ENCODE peak calls at places on chromosomes 4 and X, in six cellular contexts. C, A, H, Y, D and I are unnamed samples.

GRCh38 chr4:41360214-41360910 is 103.6 kb downstream of the UCHL1 start:
- DNase-seq in C (peak), A (peak), H (peak), Y (no peak), D (peak), I (peak)

GRCh38 chrX:44748014-44748413 is 95.8 kb upstream of the DUSP21 start:
- DNase-seq in C (no peak), A (no peak), H (peak), Y (no peak), D (no peak), I (no peak)

GRCh38 chr4:114056599-114056998 is 77.2 kb upstream of the ARSJ start:
- DNase-seq in C (no peak), A (no peak), H (no peak), Y (no peak), D (no peak), I (no peak)

GRCh38 chr4:16707874-16708273 is 190.6 kb downstream of the LDB2 start:
- DNase-seq in C (no peak), A (no peak), H (peak), Y (no peak), D (no peak), I (no peak)

GRCh38 chr4:123278755-123279154 is 117.8 kb upstream of the SPRY1 start:
- DNase-seq in C (no peak), A (no peak), H (peak), Y (no peak), D (no peak), I (no peak)

GRCh38 chrX:54248309-54248708 is 65.3 kb upstream of the FAM120C start:
- DNase-seq in C (no peak), A (no peak), H (peak), Y (peak), D (no peak), I (no peak)

GRCh38 chr4:61246003-61246402 is 45.9 kb downstream of the ADGRL3 start:
- DNase-seq in C (no peak), A (no peak), H (peak), Y (no peak), D (no peak), I (no peak)

GRCh38 chrX:150152036-150152435 is 211.1 kb upstream of the MAMLD1 start:
- DNase-seq in C (no peak), A (no peak), H (no peak), Y (no peak), D (no peak), I (no peak)

GRCh38 chr4:155207534-155208257 is 740 bp upstream of the NPY2R start:
- DNase-seq in C (peak), A (peak), H (peak), Y (no peak), D (no peak), I (no peak)

GRCh38 chr4:143555676-143556075 is 42.2 kb downstream of the SMARCA5 start:
- DNase-seq in C (no peak), A (no peak), H (peak), Y (no peak), D (no peak), I (no peak)

GRCh38 chrX:45714864-45715263 is 514.2 kb upstream of the DIPK2B start:
- DNase-seq in C (no peak), A (no peak), H (peak), Y (no peak), D (peak), I (no peak)

GRCh38 chrX:15404712-15405111 is 20.5 kb upstream of the VEGFD start:
- DNase-seq in C (no peak), A (no peak), H (peak), Y (no peak), D (peak), I (no peak)

GRCh38 chrX:39399387-39399786 is 598.1 kb downstream of the MID1IP1 start:
- DNase-seq in C (no peak), A (no peak), H (no peak), Y (no peak), D (no peak), I (no peak)

GRCh38 chr4:94668724-94669123 is 89.0 kb upstream of the BMPR1B start:
- DNase-seq in C (no peak), A (no peak), H (no peak), Y (no peak), D (no peak), I (no peak)

GRCh38 chrX:136209016-136209738 is 42.0 kb downstream of the MAP7D3 start:
- DNase-seq in C (peak), A (peak), H (peak), Y (peak), D (peak), I (no peak)

GRCh38 chrX:17613979-17614572 is 123.2 kb upstream of the SCML1 start:
- DNase-seq in C (no peak), A (no peak), H (no peak), Y (no peak), D (no peak), I (peak)

GRCh38 chrX:30278365-30278764 is 30.8 kb downstream of the NR0B1 start:
- DNase-seq in C (no peak), A (no peak), H (peak), Y (no peak), D (no peak), I (no peak)

DNA sequence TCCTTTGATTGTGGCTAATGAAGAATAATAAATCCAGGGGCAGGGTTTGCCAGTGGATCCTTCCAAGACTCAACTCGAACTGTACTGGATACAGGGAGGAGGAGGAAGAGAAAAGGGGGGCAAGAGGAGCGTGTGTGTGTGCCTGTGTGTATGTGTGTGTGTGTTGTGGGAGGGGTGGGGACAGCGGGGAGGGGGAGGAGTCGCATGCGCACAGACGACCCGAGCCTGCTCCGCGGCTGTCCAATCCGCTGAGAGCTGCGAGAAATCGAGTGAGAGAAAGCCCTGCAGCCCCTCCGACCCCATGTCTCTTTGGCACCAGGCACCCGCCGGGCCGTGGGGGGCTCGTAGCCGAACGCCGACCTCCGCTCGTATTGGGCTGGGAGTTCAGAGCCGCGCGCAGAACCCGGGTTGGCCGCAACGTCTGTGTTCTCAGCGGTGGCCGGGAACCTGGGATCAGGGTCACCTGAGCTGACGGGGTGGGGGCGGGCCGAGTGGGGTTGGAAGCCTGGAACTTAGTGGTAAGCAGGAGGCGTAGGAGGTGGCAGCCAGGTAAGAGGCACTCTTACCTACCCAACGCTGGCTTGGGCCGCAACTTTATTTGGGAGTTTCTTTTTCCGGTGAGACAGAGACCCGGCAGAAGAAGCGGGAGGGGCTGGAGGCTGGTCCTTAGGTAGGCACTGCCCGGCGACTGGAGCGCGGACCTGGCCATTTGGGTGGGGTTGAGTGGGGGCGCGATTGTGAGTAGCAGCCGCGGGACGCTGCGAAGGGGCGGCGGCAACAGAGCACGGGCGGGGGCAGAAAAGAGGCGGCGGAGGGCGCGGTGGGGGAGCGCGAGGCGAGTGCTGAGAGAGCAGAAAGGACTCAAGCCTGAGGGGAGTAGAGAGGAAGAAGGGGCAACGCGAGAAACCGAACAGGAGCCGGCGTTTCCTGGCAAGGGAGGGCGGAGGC is 566 bp upstream of the POU4F2 start:
- DNase-seq in C (no peak), A (peak), H (no peak), Y (no peak), D (no peak), I (peak)
- H3K4me3 ChIP-seq in C (no peak), A (peak), H (no peak), Y (no peak), D (peak), I (no peak)

DNA sequence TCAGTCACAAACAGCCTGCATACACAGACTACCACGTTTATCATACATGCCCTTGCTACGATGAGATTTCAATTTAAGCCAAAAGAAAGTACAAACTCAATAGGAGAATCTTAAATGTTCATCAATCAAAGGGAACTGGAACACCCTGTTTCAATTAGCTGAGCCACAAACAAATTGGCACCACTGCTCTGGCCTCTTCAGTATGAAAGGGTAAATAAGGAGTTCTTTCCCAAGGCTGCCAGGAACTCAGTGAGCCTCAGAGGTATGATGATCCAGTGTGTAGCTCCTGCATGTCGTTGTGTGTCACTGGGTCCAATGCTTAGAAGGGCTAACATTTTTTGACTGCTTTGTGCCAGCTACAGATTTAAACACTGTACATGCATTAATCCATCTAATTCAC is 5.4 kb downstream of the RNF150 start:
- DNase-seq in C (no peak), A (no peak), H (no peak), Y (no peak), D (no peak), I (no peak)
- H3K4me3 ChIP-seq in C (no peak), A (no peak), H (no peak), Y (no peak), D (no peak), I (no peak)

GRCh38 chr4:57104706-57105560 is 5.3 kb downstream of the IGFBP7 start:
- DNase-seq in C (no peak), A (no peak), H (peak), Y (no peak), D (no peak), I (no peak)
- H3K4me3 ChIP-seq in C (no peak), A (no peak), H (no peak), Y (no peak), D (no peak), I (no peak)

DNA sequence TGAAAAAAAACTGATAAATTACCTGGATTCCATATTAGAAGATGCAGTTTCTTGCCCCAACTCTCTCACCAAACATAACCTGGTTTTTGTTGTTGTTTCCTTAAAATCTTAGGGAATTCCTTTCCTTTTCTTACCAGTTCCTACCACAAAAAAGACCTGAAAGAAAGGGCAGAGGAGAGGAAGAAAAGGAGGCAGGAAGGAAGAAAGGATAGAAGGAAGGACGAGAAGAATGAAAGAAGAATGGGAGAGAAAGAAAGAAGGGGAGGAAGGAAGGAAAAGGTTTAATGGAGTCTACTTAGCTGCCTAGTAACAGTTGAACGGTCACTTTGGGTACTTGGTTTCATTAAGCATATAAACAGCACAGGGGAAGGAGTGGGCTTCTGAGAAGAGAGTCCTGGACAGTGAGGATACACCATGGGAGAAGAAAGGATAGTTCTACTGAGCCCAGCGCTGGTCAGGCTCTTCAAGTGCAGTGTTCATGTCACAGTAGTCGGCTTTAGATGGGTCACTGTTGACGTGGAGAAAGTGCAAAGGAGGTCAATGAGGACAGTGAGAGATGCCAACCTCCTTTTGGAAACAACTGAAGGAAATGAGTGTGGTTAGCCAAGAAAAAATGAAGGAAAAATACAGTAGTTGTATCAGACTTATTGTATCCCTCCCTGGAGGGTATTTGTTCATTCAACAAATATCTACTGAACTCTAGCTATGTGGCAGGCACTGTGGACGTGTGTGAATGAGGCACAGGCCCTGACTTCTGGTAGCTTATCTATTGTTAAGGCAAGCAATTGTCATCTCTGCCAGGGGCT is 1.1 kb upstream of the CHIC2 start:
- DNase-seq in C (no peak), A (no peak), H (peak), Y (no peak), D (no peak), I (no peak)
- H3K4me3 ChIP-seq in C (no peak), A (peak), H (no peak), Y (peak), D (peak), I (peak)

GRCh38 chr4:182367153-182367552 is 124.0 kb downstream of the TENM3 start:
- DNase-seq in C (no peak), A (no peak), H (no peak), Y (no peak), D (no peak), I (no peak)
- H3K4me3 ChIP-seq in C (no peak), A (no peak), H (no peak), Y (no peak), D (no peak), I (no peak)